ENCODE peak calls at places on chromosomes 6 and 20, in six cellular contexts. X, S, L, Z, R and J are unnamed samples. For H3K4me1, the result is how much of the 10 kb centered on the place peaks cover.

GRCh38 chr6:18280084-18280483 is 15.8 kb upstream of the DEK start:
- DNase-seq in X (peak), S (no peak), L (no peak), Z (peak), R (peak), J (no peak)

GRCh38 chr6:13703496-13703895 is 8.1 kb downstream of the RANBP9 start:
- DNase-seq in X (peak), S (no peak), L (no peak), Z (no peak), R (no peak), J (no peak)

GRCh38 chr6:44563397-44563796 is 175.9 kb downstream of the CDC5L start:
- DNase-seq in X (no peak), S (no peak), L (no peak), Z (no peak), R (peak), J (no peak)

GRCh38 chr20:50367104-50367674 is 143.0 kb upstream of the PTPN1 start:
- DNase-seq in X (no peak), S (no peak), L (no peak), Z (no peak), R (no peak), J (no peak)

GRCh38 chr20:37299718-37300529 is 10.5 kb downstream of the MANBAL start:
- DNase-seq in X (no peak), S (no peak), L (no peak), Z (no peak), R (peak), J (no peak)

GRCh38 chr20:51169813-51170212 is 146.9 kb upstream of the KCNG1 start:
- DNase-seq in X (no peak), S (no peak), L (no peak), Z (no peak), R (no peak), J (no peak)

GRCh38 chr6:103587722-103588121 is 1272.0 kb downstream of the HACE1 start:
- DNase-seq in X (no peak), S (no peak), L (no peak), Z (no peak), R (no peak), J (no peak)

GRCh38 chr6:45786243-45786795 is 229.3 kb downstream of the CLIC5 start:
- DNase-seq in X (peak), S (peak), L (no peak), Z (no peak), R (no peak), J (no peak)

GRCh38 chr6:43817192-43817591 is 47.2 kb downstream of the VEGFA start:
- DNase-seq in X (peak), S (no peak), L (peak), Z (no peak), R (no peak), J (no peak)

GRCh38 chr20:35907017-35907685 is 47.2 kb downstream of the SCAND1 start:
- DNase-seq in X (no peak), S (no peak), L (no peak), Z (no peak), R (no peak), J (no peak)

GRCh38 chr6:159169193-159169555 is at the start of gene FNDC1:
- DNase-seq in X (peak), S (no peak), L (no peak), Z (no peak), R (no peak), J (no peak)

GRCh38 chr20:35173576-35174192 is 1.8 kb downstream of the PROCR start:
- DNase-seq in X (no peak), S (no peak), L (no peak), Z (no peak), R (no peak), J (no peak)

GRCh38 chr6:13378669-13379590 is 50.6 kb upstream of the TBC1D7 start:
- DNase-seq in X (no peak), S (no peak), L (peak), Z (peak), R (no peak), J (no peak)

GRCh38 chr6:156080371-156080770 is 624.7 kb upstream of the NOX3 start:
- DNase-seq in X (no peak), S (no peak), L (no peak), Z (no peak), R (no peak), J (no peak)

GRCh38 chr20:38012332-38012731 is 20.9 kb downstream of the TTI1 start:
- DNase-seq in X (no peak), S (no peak), L (no peak), Z (no peak), R (no peak), J (no peak)

GRCh38 chr6:82331031-82331773 is 32.4 kb upstream of the TPBG start:
- DNase-seq in X (peak), S (no peak), L (no peak), Z (peak), R (peak), J (no peak)

GRCh38 chr20:62346398-62347150 is 20.5 kb downstream of the LAMA5 start:
- DNase-seq in X (no peak), S (no peak), L (no peak), Z (no peak), R (no peak), J (no peak)

GRCh38 chr20:62347151-62347404 is 20.0 kb downstream of the LAMA5 start:
- DNase-seq in X (no peak), S (no peak), L (no peak), Z (no peak), R (no peak), J (no peak)

GRCh38 chr20:62347445-62347844 is 19.7 kb downstream of the LAMA5 start:
- DNase-seq in X (no peak), S (no peak), L (no peak), Z (no peak), R (no peak), J (no peak)

GRCh38 chr20:62344782-62345181 is 22.3 kb downstream of the LAMA5 start:
- DNase-seq in X (no peak), S (no peak), L (no peak), Z (no peak), R (peak), J (no peak)

DNA sequence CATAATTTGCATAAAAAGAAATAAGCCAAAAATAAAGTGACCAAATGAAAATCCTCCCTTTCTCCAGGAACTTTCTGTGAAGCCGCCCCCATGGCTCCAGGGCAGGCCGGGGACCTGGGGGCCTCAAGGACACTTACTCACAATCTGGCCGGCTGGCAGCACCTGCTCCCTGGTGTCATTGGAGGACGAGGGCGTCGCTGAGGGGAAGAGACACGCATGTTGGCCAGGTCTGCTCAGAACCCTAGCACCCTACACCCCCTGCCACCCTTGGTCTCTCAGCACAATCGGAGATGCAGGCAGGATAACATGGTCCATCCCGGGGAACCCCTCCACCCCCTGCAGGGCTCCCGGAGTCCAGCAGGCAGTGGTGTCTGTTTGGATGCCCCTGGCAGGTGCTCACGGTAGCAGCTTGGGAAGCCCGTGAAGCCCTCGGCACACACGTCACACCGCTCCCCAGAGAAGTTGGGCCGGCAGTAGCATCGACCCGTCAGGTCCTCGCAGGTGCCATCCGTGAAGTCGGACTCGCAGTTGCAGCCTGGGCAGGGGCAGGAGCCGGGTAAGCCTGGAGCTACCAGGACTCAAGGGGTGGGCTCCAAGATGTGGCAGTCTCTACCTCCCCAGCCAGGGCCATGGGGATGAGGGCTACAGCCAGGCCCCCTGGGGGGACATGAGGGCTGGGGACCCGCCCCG is 21.3 kb downstream of the LAMA5 start:
- DNase-seq in X (no peak), S (no peak), L (no peak), Z (no peak), R (no peak), J (no peak)
- H3K4me3 ChIP-seq in X (no peak), S (no peak), L (no peak), Z (no peak), R (no peak), J (no peak)

GRCh38 chr20:45346851-45347250 is 1.4 kb downstream of the SDC4 start:
- DNase-seq in X (no peak), S (no peak), L (no peak), Z (peak), R (no peak), J (no peak)
- H3K4me1 ChIP-seq in X (half or more), S (half or more), L (under half), Z (half or more), R (half or more), J (half or more)

DNA sequence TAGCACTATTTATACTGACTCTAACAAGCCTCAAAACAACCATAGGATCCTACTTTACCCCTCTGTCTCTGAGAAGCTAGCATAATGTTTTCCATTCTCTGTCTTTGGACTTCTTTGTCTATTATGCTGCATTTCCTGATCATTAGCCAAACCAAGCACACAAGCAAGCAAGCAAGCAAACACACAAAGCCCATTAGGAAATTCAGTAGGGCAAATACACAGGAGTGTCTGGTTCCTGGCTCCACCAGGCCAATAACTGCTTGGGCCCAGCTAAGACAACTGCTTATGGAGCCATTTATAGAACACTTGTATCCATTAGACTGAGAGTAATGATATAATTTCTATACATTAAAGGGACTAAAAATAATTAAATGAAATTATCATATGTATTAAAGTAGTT is 952.9 kb upstream of the EPHA7 start:
- DNase-seq in X (no peak), S (no peak), L (no peak), Z (no peak), R (no peak), J (no peak)
- H3K4me3 ChIP-seq in X (no peak), S (no peak), L (no peak), Z (no peak), R (no peak), J (no peak)

DNA sequence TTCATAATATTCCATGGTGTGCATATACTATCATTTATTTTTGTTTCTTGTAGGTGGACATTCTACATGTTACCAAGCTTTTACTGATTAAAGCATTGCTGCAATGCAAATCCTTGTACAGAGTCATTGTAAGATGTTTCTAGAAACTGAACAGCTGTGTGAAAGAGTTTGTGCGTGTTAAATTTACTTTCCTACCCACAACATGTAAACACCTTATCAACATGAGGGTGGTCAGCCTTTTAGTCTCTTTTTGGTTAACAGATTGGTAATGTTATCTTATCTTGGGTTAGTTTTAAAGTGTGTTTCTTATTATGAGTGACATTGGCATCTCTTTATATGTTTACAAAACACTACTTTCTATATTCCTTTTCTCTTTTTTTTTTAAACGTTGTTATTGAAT is 112.4 kb downstream of the TCP11 start:
- DNase-seq in X (no peak), S (no peak), L (no peak), Z (no peak), R (no peak), J (no peak)
- H3K4me1 ChIP-seq in X (under half), S (half or more), L (under half), Z (under half), R (under half), J (under half)

DNA sequence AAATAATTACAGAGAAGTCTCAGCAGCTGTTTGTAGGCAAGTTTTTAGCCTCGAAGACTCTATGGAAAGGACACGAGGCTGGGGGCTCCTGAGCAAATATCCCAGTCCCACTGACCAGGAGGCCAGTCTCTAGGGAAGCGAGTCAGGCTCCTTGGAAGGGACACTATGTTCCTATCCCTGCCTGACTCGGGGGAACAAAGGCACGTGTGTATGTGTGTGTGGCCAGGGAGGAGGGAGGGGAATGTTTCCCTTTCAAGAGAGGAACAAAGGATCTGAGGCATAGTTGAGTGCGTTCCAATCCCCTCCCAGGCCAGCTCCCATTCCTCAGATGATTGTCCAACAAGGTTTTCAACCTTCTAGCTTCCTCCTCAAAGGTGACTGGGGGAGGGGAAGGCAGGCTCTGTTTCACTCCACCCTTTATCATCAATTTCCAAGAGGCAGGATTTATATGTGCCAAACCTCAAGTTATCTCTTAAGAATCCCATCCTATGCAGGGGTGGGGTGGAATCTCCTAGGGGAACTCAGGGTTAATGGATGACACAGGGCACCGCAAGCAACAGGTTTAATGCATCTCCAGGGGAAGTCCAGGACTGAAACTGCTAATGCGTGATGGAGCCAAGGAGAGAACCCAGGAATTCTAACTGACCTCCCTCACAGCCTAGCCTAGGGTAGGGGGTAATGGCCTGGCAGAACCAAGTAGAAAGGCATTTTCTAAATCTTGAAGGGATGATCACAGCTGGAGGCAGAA is 9.9 kb downstream of the BCL2L1 start:
- DNase-seq in X (peak), S (peak), L (peak), Z (peak), R (peak), J (no peak)
- H3K4me3 ChIP-seq in X (peak), S (peak), L (no peak), Z (peak), R (peak), J (peak)

GRCh38 chr6:119333707-119334295 is 15.8 kb downstream of the MAN1A1 start:
- DNase-seq in X (no peak), S (no peak), L (peak), Z (no peak), R (no peak), J (no peak)
- H3K4me1 ChIP-seq in X (under half), S (half or more), L (under half), Z (under half), R (under half), J (half or more)

GRCh38 chr20:63273635-63274380 is 1.2 kb downstream of the ARFGAP1 start:
- DNase-seq in X (peak), S (no peak), L (peak), Z (peak), R (peak), J (no peak)

GRCh38 chr20:63273180-63273579 is 567 bp downstream of the ARFGAP1 start:
- DNase-seq in X (no peak), S (no peak), L (no peak), Z (no peak), R (no peak), J (no peak)

GRCh38 chr20:63272105-63273078 is at the start of gene ARFGAP1:
- DNase-seq in X (peak), S (peak), L (peak), Z (peak), R (peak), J (no peak)

GRCh38 chr20:63275825-63276224 is 3.2 kb downstream of the ARFGAP1 start:
- DNase-seq in X (no peak), S (no peak), L (no peak), Z (no peak), R (no peak), J (no peak)

GRCh38 chr20:63274381-63275228 is 2.0 kb downstream of the ARFGAP1 start:
- DNase-seq in X (no peak), S (no peak), L (no peak), Z (no peak), R (no peak), J (no peak)
- H3K4me3 ChIP-seq in X (no peak), S (peak), L (no peak), Z (no peak), R (peak), J (peak)

GRCh38 chr20:10667077-10667401 is 6.8 kb downstream of the JAG1 start:
- DNase-seq in X (peak), S (no peak), L (no peak), Z (no peak), R (peak), J (no peak)
- H3K4me1 ChIP-seq in X (half or more), S (half or more), L (under half), Z (under half), R (half or more), J (half or more)